ENCODE peak calls at places on chromosomes 3 and 15, in nine cellular contexts. T, F, R, G, K, D, Q, X and S are unnamed samples.

GRCh38 chr15:36926422-36926815 is 173.9 kb downstream of the MEIS2 start:
- DNase-seq in T (no peak), F (no peak), R (no peak), G (no peak), K (no peak), D (no peak), Q (no peak), X (no peak), S (no peak)

GRCh38 chr3:64760258-64760657 is 72.5 kb upstream of the ADAMTS9 start:
- DNase-seq in T (no peak), F (no peak), R (no peak), G (no peak), K (no peak), D (no peak), Q (no peak), X (no peak), S (no peak)

GRCh38 chr3:13112521-13113345 is 39.5 kb upstream of the IQSEC1 start:
- DNase-seq in T (no peak), F (no peak), R (no peak), G (peak), K (no peak), D (no peak), Q (no peak), X (no peak), S (no peak)

GRCh38 chr15:39367591-39367990 is 213.3 kb upstream of the THBS1 start:
- DNase-seq in T (no peak), F (no peak), R (peak), G (no peak), K (no peak), D (no peak), Q (no peak), X (no peak), S (no peak)

GRCh38 chr3:173652093-173652492 is 254.5 kb downstream of the NLGN1 start:
- DNase-seq in T (no peak), F (no peak), R (peak), G (no peak), K (no peak), D (peak), Q (no peak), X (no peak), S (no peak)

GRCh38 chr3:9469953-9470352 is 72.5 kb downstream of the SETD5 start:
- DNase-seq in T (no peak), F (no peak), R (no peak), G (no peak), K (no peak), D (no peak), Q (no peak), X (no peak), S (no peak)

GRCh38 chr3:111717601-111718000 is 122.5 kb upstream of the ZBED2 start:
- DNase-seq in T (peak), F (peak), R (peak), G (peak), K (peak), D (peak), Q (peak), X (peak), S (peak)

GRCh38 chr15:33309602-33310276 is 1.0 kb upstream of the RYR3 start:
- DNase-seq in T (no peak), F (no peak), R (no peak), G (no peak), K (no peak), D (no peak), Q (peak), X (peak), S (peak)

GRCh38 chr3:63278171-63278999 is at the start of gene SYNPR:
- DNase-seq in T (no peak), F (no peak), R (no peak), G (no peak), K (no peak), D (no peak), Q (peak), X (no peak), S (no peak)

GRCh38 chr3:155604967-155605366 is 139.9 kb downstream of the PLCH1 start:
- DNase-seq in T (no peak), F (no peak), R (no peak), G (no peak), K (no peak), D (no peak), Q (no peak), X (no peak), S (no peak)

GRCh38 chr3:120568624-120569023 is 27.5 kb upstream of the NDUFB4 start:
- DNase-seq in T (no peak), F (no peak), R (peak), G (no peak), K (no peak), D (peak), Q (no peak), X (no peak), S (no peak)

GRCh38 chr3:53495518-53496501 is 1.4 kb downstream of the CACNA1D start:
- DNase-seq in T (no peak), F (no peak), R (no peak), G (no peak), K (no peak), D (no peak), Q (no peak), X (no peak), S (no peak)

GRCh38 chr3:133894334-133895207 is 1.1 kb downstream of the RAB6B start:
- DNase-seq in T (no peak), F (no peak), R (no peak), G (no peak), K (no peak), D (no peak), Q (no peak), X (no peak), S (no peak)

GRCh38 chr15:63476229-63476632 is 28.2 kb upstream of the USP3 start:
- DNase-seq in T (peak), F (peak), R (peak), G (no peak), K (no peak), D (peak), Q (no peak), X (no peak), S (no peak)

GRCh38 chr3:39146611-39147373 is 6.6 kb downstream of the CSRNP1 start:
- DNase-seq in T (peak), F (peak), R (peak), G (peak), K (peak), D (peak), Q (peak), X (peak), S (no peak)
- H3K4me3 ChIP-seq in T (peak), F (no peak), R (peak), G (peak), K (peak), D (no peak), Q (peak), X (no peak), S (peak)

GRCh38 chr3:184008161-184008560 is 9.5 kb downstream of the ABCC5 start:
- DNase-seq in T (no peak), F (no peak), R (no peak), G (no peak), K (no peak), D (no peak), Q (no peak), X (no peak), S (no peak)
- TF ChIP-seq CTCF in T (no peak), F (no peak), R (no peak), G (no peak), K (no peak), D (no peak), Q (no peak), X (no peak), S (no peak)

GRCh38 chr15:74902295-74903075 is 4.2 kb downstream of the FAM219B start:
- DNase-seq in T (no peak), F (no peak), R (no peak), G (no peak), K (no peak), D (no peak), Q (no peak), X (no peak), S (no peak)
- H3K4me3 ChIP-seq in T (no peak), F (no peak), R (no peak), G (no peak), K (no peak), D (no peak), Q (no peak), X (no peak), S (no peak)

GRCh38 chr3:169505577-169506155 is 157.8 kb downstream of the MECOM start:
- DNase-seq in T (no peak), F (peak), R (no peak), G (no peak), K (no peak), D (no peak), Q (peak), X (no peak), S (no peak)
- TF ChIP-seq CTCF in T (no peak), F (no peak), R (no peak), G (no peak), K (peak), D (no peak), Q (peak), X (no peak), S (peak)